ENCODE peak calls at places on chromosome 12, in eight cellular contexts. P is stimulated activated CD4-positive, alpha-beta T cell treated with anti-CD3 and anti-CD28 coated beads, Interleukin-15, amount 100 ng/mL, for 24 hours; S is foreskin keratinocyte; C is Caki2; L is MCF 10A; I is HT1080; H is SW480; D is body of pancreas. F is an unnamed sample.

GRCh38 chr12:68609955-68610434 is 704 bp upstream of the RAP1B start:
- DNase-seq in P (no peak), S (no peak), C (no peak), L (peak; percentile 53), I (no peak), H (no peak), D (peak; percentile 28), F (no peak)

GRCh38 chr12:58288191-58288590 is 346.8 kb downstream of the ATP23 start:
- DNase-seq in P (no peak), S (no peak), C (no peak), L (no peak), I (no peak), H (no peak), D (no peak), F (no peak)

GRCh38 chr12:109951136-109951535 is 45.0 kb downstream of the GIT2 start:
- DNase-seq in P (no peak), S (peak; percentile 35), C (peak; percentile 32), L (peak; percentile 17), I (peak; percentile 81), H (no peak), D (no peak), F (no peak)

GRCh38 chr12:43914923-43915468 is 79.1 kb downstream of the TMEM117 start:
- DNase-seq in P (no peak), S (no peak), C (no peak), L (no peak), I (peak; percentile 18), H (peak; percentile 27), D (no peak), F (no peak)

GRCh38 chr12:15472036-15472435 is 149.7 kb downstream of the PTPRO start:
- DNase-seq in P (no peak), S (peak; percentile 67), C (no peak), L (peak; percentile 87), I (no peak), H (peak; percentile 22), D (no peak), F (no peak)

GRCh38 chr12:23810327-23810902 is 139.1 kb downstream of the SOX5 start:
- DNase-seq in P (no peak), S (no peak), C (no peak), L (no peak), I (no peak), H (no peak), D (no peak), F (no peak)

GRCh38 chr12:123860369-123860768 is 98.3 kb downstream of the DNAH10 start:
- DNase-seq in P (no peak), S (no peak), C (no peak), L (no peak), I (no peak), H (no peak), D (no peak), F (no peak)

GRCh38 chr12:127830730-127831129 is 436.2 kb upstream of the TMEM132C start:
- DNase-seq in P (no peak), S (no peak), C (no peak), L (no peak), I (no peak), H (no peak), D (no peak), F (no peak)

GRCh38 chr12:130053641-130054040 is 108.6 kb upstream of the FZD10 start:
- DNase-seq in P (no peak), S (no peak), C (no peak), L (no peak), I (no peak), H (peak; percentile 52), D (no peak), F (no peak)

GRCh38 chr12:7072024-7072423 is 11.5 kb downstream of the C1S start:
- DNase-seq in P (no peak), S (no peak), C (no peak), L (no peak), I (no peak), H (no peak), D (no peak), F (no peak)

GRCh38 chr12:109833307-109834189 is at the start of gene TRPV4:
- DNase-seq in P (no peak), S (no peak), C (no peak), L (no peak), I (no peak), H (no peak), D (peak; percentile 47), F (no peak)

GRCh38 chr12:48765753-48766162 is 23.1 kb downstream of the ADCY6 start:
- DNase-seq in P (no peak), S (no peak), C (no peak), L (no peak), I (peak; percentile 31), H (no peak), D (no peak), F (no peak)

GRCh38 chr12:124994435-124994975 is 1.1 kb downstream of the BRI3BP start:
- DNase-seq in P (peak; percentile 30), S (peak; percentile 12), C (peak; percentile 31), L (peak; percentile 29), I (no peak), H (peak; percentile 17), D (peak; percentile 20), F (no peak)

GRCh38 chr12:6735448-6736191 is 11.8 kb downstream of the COPS7A start:
- DNase-seq in P (peak; percentile 57), S (peak; percentile 94), C (peak; percentile 63), L (peak; percentile 85), I (peak; percentile 59), H (peak; percentile 80), D (peak; percentile 69), F (no peak)

GRCh38 chr12:29564925-29565324 is 67.4 kb upstream of the OVCH1 start:
- DNase-seq in P (no peak), S (no peak), C (no peak), L (no peak), I (no peak), H (no peak), D (no peak), F (no peak)

GRCh38 chr12:116113398-116114130 is 163.9 kb downstream of the MED13L start:
- DNase-seq in P (no peak), S (no peak), C (no peak), L (no peak), I (no peak), H (no peak), D (no peak), F (no peak)

GRCh38 chr12:38386238-38386985 is 69.8 kb downstream of the ALG10B start:
- DNase-seq in P (no peak), S (no peak), C (peak; percentile 7), L (peak; percentile 86), I (peak; percentile 1), H (no peak), D (no peak), F (no peak)

GRCh38 chr12:121222847-121223246 is 12.9 kb downstream of the P2RX4 start:
- DNase-seq in P (no peak), S (no peak), C (no peak), L (no peak), I (no peak), H (no peak), D (no peak), F (no peak)

GRCh38 chr12:109820921-109821381 is 12.2 kb downstream of the TRPV4 start:
- DNase-seq in P (no peak), S (peak; percentile 73), C (no peak), L (peak; percentile 93), I (no peak), H (peak; percentile 69), D (no peak), F (no peak)

GRCh38 chr12:28631831-28632230 is 441.6 kb downstream of the CCDC91 start:
- DNase-seq in P (no peak), S (peak; percentile 25), C (no peak), L (no peak), I (peak; percentile 8), H (no peak), D (no peak), F (no peak)

GRCh38 chr12:111685322-111685810 is 390 bp downstream of the BRAP start:
- DNase-seq in P (no peak), S (peak; percentile 1), C (no peak), L (peak; percentile 23), I (no peak), H (peak; percentile 13), D (no peak), F (no peak)

GRCh38 chr12:89354630-89354931 is 2.3 kb upstream of the DUSP6 start:
- DNase-seq in P (no peak), S (no peak), C (peak; percentile 45), L (no peak), I (no peak), H (no peak), D (no peak), F (no peak)

GRCh38 chr12:117012189-117012805 is 86.9 kb downstream of the TESC start:
- DNase-seq in P (no peak), S (peak; percentile 48), C (no peak), L (no peak), I (no peak), H (no peak), D (no peak), F (no peak)

GRCh38 chr12:89373772-89374572 is 21.7 kb upstream of the DUSP6 start:
- DNase-seq in P (no peak), S (peak; percentile 49), C (peak; percentile 38), L (peak; percentile 83), I (peak; percentile 87), H (peak; percentile 86), D (peak; percentile 51), F (no peak)

GRCh38 chr12:104138747-104139186 is 757 bp upstream of the NFYB start:
- DNase-seq in P (no peak), S (no peak), C (no peak), L (no peak), I (no peak), H (no peak), D (no peak), F (no peak)

GRCh38 chr12:104752016-104752415 is 206.1 kb downstream of the SLC41A2 start:
- DNase-seq in P (no peak), S (no peak), C (no peak), L (no peak), I (no peak), H (no peak), D (no peak), F (no peak)

GRCh38 chr12:88574278-88574677 is 6.0 kb downstream of the KITLG start:
- DNase-seq in P (no peak), S (no peak), C (no peak), L (no peak), I (no peak), H (no peak), D (no peak), F (no peak)

GRCh38 chr12:674272-674781 is 11.1 kb upstream of the NINJ2 start:
- DNase-seq in P (peak; percentile 90), S (no peak), C (no peak), L (peak; percentile 6), I (peak; percentile 66), H (no peak), D (no peak), F (peak; percentile 76)

GRCh38 chr12:64530566-64530965 is 78.6 kb downstream of the TBK1 start:
- DNase-seq in P (no peak), S (no peak), C (no peak), L (no peak), I (no peak), H (no peak), D (no peak), F (no peak)

GRCh38 chr12:42428850-42429249 is 102.9 kb downstream of the PPHLN1 start:
- DNase-seq in P (no peak), S (no peak), C (no peak), L (no peak), I (no peak), H (no peak), D (no peak), F (no peak)

F was measured in central memory CD8-positive, alpha-beta T cell.